ENCODE peak calls at places on chromosomes 4 and X, in four cellular contexts. L, S, W and Y are unnamed samples.

GRCh38 chr4:173333658-173334084 is 487 bp downstream of the HMGB2 start:
- DNase-seq in L (peak; percentile 58), S (no peak), W (peak; percentile 49), Y (no peak)

GRCh38 chr4:121277194-121278105 is 103.4 kb downstream of the QRFPR start:
- DNase-seq in L (peak; percentile 58), S (peak; percentile 48), W (no peak), Y (no peak)

GRCh38 chr4:38980903-38981676 is 51.1 kb downstream of the TMEM156 start:
- DNase-seq in L (no peak), S (no peak), W (peak; percentile 77), Y (peak; percentile 55)

GRCh38 chr4:120452006-120452405 is 385.4 kb upstream of the MAD2L1 start:
- DNase-seq in L (no peak), S (no peak), W (no peak), Y (no peak)

GRCh38 chrX:439236-439635 is 52.5 kb upstream of the PPP2R3B start:
- DNase-seq in L (no peak), S (no peak), W (no peak), Y (no peak)

GRCh38 chr4:176964116-176964691 is 171.5 kb upstream of the VEGFC start:
- DNase-seq in L (peak; percentile 69), S (peak; percentile 26), W (no peak), Y (no peak)

GRCh38 chr4:119210760-119211159 is 1.8 kb upstream of the USP53 start:
- DNase-seq in L (no peak), S (peak; percentile 17), W (peak; percentile 48), Y (no peak)

GRCh38 chrX:10633722-10634121 is 13.3 kb upstream of the MID1 start:
- DNase-seq in L (peak; percentile 24), S (peak; percentile 90), W (peak; percentile 78), Y (peak; percentile 64)

GRCh38 chr4:169934794-169935400 is 91.3 kb downstream of the MFAP3L start:
- DNase-seq in L (peak; percentile 47), S (no peak), W (no peak), Y (no peak)

GRCh38 chr4:55993994-55994657 is 45.4 kb downstream of the CEP135 start:
- DNase-seq in L (no peak), S (no peak), W (no peak), Y (no peak)

GRCh38 chr4:3013839-3014350 is 50.5 kb downstream of the GRK4 start:
- DNase-seq in L (no peak), S (no peak), W (no peak), Y (no peak)

GRCh38 chr4:167031534-167032156 is 202.6 kb downstream of the SPOCK3 start:
- DNase-seq in L (no peak), S (no peak), W (peak; percentile 33), Y (no peak)

GRCh38 chr4:100935090-100935489 is 412.2 kb downstream of the PPP3CA start:
- DNase-seq in L (peak; percentile 14), S (peak; percentile 35), W (peak; percentile 5), Y (peak; percentile 3)

GRCh38 chr4:151797131-151797530 is 36.3 kb upstream of the GATB start:
- DNase-seq in L (no peak), S (peak; percentile 22), W (peak; percentile 14), Y (no peak)

GRCh38 chr4:131046821-131047220 is 1950.9 kb downstream of the C4orf33 start:
- DNase-seq in L (no peak), S (no peak), W (no peak), Y (no peak)

GRCh38 chrX:15750611-15751159 is 12.6 kb downstream of the CA5B start:
- DNase-seq in L (no peak), S (no peak), W (no peak), Y (no peak)

GRCh38 chr4:148779771-148780170 is 337.6 kb upstream of the NR3C2 start:
- DNase-seq in L (no peak), S (no peak), W (no peak), Y (no peak)

GRCh38 chr4:1577818-1578217 is 106.3 kb downstream of the FAM53A start:
- DNase-seq in L (no peak), S (no peak), W (no peak), Y (no peak)

DNA sequence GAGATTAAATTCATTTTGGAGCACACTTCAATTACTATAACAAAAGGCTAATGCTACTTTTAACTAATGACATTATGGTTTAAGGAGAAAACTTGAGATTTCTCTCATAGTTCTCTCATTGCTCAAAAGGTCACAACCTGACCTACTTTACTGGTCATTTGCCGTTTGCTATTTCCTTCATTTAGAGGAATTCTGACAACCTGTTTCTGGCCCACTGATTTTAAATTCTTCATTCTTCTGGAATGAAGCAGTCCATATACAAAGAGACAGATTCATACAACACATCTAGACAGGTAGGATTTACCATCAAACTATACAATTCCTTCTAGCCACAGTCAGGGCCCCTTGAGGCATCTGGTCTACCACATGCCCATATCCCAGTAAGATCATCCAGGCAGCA is 14.2 kb downstream of the RNF150 start:
- DNase-seq in L (no peak), S (no peak), W (no peak), Y (no peak)
- H3K4me3 ChIP-seq in L (no peak overlapping the region), S (no peak overlapping the region), W (no peak overlapping the region), Y (no peak overlapping the region)

GRCh38 chr4:6876440-6876839 is 33.2 kb upstream of the TBC1D14 start:
- DNase-seq in L (no peak), S (no peak), W (peak; percentile 29), Y (no peak)

GRCh38 chr4:6875431-6875831 is 34.2 kb upstream of the TBC1D14 start:
- DNase-seq in L (no peak), S (no peak), W (no peak), Y (no peak)

GRCh38 chr4:6869944-6870343 is 39.7 kb upstream of the TBC1D14 start:
- DNase-seq in L (no peak), S (no peak), W (no peak), Y (no peak)

GRCh38 chr4:6873792-6874461 is 35.7 kb upstream of the TBC1D14 start:
- DNase-seq in L (peak; percentile 81), S (peak; percentile 65), W (peak; percentile 79), Y (no peak)

GRCh38 chr4:6873291-6873690 is 36.3 kb upstream of the TBC1D14 start:
- DNase-seq in L (no peak), S (peak; percentile 44), W (peak; percentile 34), Y (no peak)
- TF ChIP-seq CTCF in L (no peak), S (no peak), W (no peak), Y (peak; percentile 17)

DNA sequence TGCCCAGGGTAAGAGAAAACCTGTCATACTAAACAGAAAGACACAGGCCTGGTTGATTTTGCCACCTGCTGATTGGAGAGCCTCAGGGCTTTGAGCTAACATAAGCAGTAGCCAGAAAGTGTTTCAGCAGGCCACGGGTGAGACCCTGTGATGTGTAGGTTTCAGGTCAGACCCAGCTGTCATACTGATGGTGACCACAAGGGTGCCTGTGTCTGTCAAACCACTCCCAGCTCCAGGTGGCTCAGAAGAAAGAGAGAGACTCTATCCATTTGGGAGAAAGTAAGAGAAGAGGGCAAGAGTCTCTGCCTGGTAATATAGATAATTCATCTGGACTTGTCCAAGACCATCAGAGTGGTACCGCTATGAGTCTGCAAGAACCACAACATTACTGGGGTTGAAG is 72.8 kb upstream of the NLRP2B start:
- DNase-seq in L (peak; percentile 38), S (no peak), W (no peak), Y (no peak)
- H3K4me3 ChIP-seq in L (no peak overlapping the region), S (no peak overlapping the region), W (no peak overlapping the region), Y (no peak overlapping the region)

GRCh38 chr4:74638689-74639088 is 155.6 kb downstream of the BTC start:
- DNase-seq in L (no peak), S (no peak), W (peak; percentile 42), Y (no peak)
- TF ChIP-seq CTCF in L (no peak), S (no peak), W (no peak), Y (no peak)

DNA sequence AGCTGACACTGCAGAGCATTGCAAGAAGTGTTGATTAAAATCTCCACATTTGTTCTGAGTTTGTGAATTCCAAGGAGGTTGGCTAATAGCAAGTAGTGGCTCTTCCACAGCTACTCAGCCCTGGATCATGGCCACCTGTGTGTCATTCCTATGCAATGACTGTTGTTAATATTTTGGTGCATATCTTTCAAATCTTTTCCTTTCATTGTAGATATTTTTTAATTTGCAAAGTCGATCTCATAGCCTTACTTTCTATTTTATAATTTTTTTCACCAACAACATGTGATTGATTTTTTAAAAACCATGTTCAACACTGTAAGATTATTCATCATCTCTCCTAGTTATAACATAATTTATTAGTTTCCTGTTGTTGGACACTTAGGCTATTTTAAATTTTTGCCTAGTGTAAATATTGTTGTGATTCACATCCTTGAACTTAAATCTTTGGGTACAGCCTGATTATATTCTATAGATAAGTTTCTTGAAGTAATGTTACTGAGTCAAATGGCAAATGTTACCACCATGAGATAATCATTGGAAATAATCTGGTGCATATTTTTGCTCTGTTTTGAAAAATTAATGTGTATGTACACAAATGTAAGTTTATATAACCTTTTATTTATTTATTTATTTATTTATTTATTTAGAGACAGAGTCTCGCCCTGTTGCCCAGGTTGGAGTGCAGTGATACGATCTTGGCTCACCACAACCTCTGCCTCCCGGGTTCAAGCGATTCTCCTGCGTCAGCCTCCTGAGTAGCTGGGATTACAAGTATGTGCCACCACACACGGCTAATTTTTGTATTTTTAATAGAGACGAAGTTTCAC is 17.1 kb upstream of the ARHGAP10 start:
- DNase-seq in L (no peak), S (no peak), W (peak; percentile 81), Y (no peak)
- H3K4me3 ChIP-seq in L (no peak overlapping the region), S (no peak overlapping the region), W (no peak overlapping the region), Y (no peak overlapping the region)

DNA sequence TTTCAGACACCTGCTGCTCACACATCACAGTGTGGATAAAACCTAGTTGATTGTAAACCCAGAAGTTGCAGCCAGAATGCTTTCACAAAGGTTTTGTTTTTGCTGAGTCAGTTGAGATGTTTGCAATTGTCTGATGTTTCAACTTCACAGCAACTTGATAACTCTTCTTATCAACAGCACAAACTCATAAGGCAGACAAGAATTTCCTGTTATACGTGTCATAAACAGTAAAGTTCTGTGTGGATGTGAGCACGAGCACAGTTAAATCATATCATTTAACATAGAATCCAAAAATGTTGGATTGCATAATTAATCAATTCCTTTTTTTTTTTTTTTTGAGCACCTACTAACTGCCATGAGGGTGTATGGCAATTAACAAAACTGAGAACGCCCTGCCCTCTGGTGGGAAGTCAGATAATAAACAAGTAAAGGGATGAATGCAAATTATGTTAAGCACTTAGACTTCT is 512.2 kb downstream of the PDHA2 start:
- DNase-seq in L (peak; percentile 67), S (peak; percentile 2), W (peak; percentile 63), Y (no peak)
- TF ChIP-seq CTCF in L (peak; percentile 69), S (no peak), W (peak; percentile 37), Y (no peak)

GRCh38 chrX:45515262-45516215 is 314.9 kb upstream of the DIPK2B start:
- DNase-seq in L (peak; percentile 44), S (peak; percentile 95), W (peak; percentile 90), Y (peak; percentile 77)
- H3K4me3 ChIP-seq in L (no peak overlapping the region), S (peak overlapping the region; percentile 18), W (no peak overlapping the region), Y (no peak overlapping the region)

GRCh38 chr4:109315818-109316217 is 13.4 kb upstream of the COL25A1 start:
- DNase-seq in L (peak; percentile 32), S (no peak), W (peak; percentile 5), Y (no peak)
- TF ChIP-seq CTCF in L (peak; percentile 45), S (no peak), W (peak; percentile 25), Y (peak; percentile 45)